ENCODE peak calls at places on chromosomes 12 and 14, in nine cellular contexts. One of them, this sample, is unnamed.

GRCh38 chr12:57218030-57218853 is 1.6 kb downstream of the NXPH4 start:
- DNase-seq in NAMALWA: peak
- DNase-seq in amniotic stem cell: no peak
- DNase-seq in T-helper 17 cell: no peak
- DNase-seq in choroid plexus epithelial cell: no peak
- DNase-seq in activated T-helper 1 cell treated with anti-CD3 and anti-CD28 coated beads, Interleukin-2, amount 50 U/mL, for 16 hours: no peak
- DNase-seq in NCI-H774: no peak
- DNase-seq in stimulated activated CD8-positive, alpha-beta memory T cell treated with anti-CD3 and anti-CD28 coated beads, Interleukin-2, amount 100 ng/mL, for 48 hours: no peak
- DNase-seq in stimulated activated CD4-positive, alpha-beta T cell treated with anti-CD3 and anti-CD28 coated beads, Interleukin-4, amount 100 ng/mL, for 24 hours: no peak
- DNase-seq in this sample: no peak

GRCh38 chr14:31360919-31361662 is 59.3 kb downstream of the HEATR5A start:
- DNase-seq in amniotic stem cell: no peak
- DNase-seq in NCI-H774: no peak
- DNase-seq in choroid plexus epithelial cell: no peak
- DNase-seq in NAMALWA: no peak
- DNase-seq in stimulated activated CD8-positive, alpha-beta memory T cell treated with anti-CD3 and anti-CD28 coated beads, Interleukin-2, amount 100 ng/mL, for 48 hours: no peak
- DNase-seq in activated T-helper 1 cell treated with anti-CD3 and anti-CD28 coated beads, Interleukin-2, amount 50 U/mL, for 16 hours: no peak
- DNase-seq in T-helper 17 cell: no peak
- DNase-seq in stimulated activated CD4-positive, alpha-beta T cell treated with anti-CD3 and anti-CD28 coated beads, Interleukin-4, amount 100 ng/mL, for 24 hours: no peak
- DNase-seq in this sample: no peak

GRCh38 chr14:93729993-93730392 is 58.3 kb downstream of the PRIMA1 start:
- DNase-seq in stimulated activated CD4-positive, alpha-beta T cell treated with anti-CD3 and anti-CD28 coated beads, Interleukin-4, amount 100 ng/mL, for 24 hours: no peak
- DNase-seq in choroid plexus epithelial cell: no peak
- DNase-seq in T-helper 17 cell: no peak
- DNase-seq in stimulated activated CD8-positive, alpha-beta memory T cell treated with anti-CD3 and anti-CD28 coated beads, Interleukin-2, amount 100 ng/mL, for 48 hours: no peak
- DNase-seq in activated T-helper 1 cell treated with anti-CD3 and anti-CD28 coated beads, Interleukin-2, amount 50 U/mL, for 16 hours: no peak
- DNase-seq in NCI-H774: no peak
- DNase-seq in amniotic stem cell: no peak
- DNase-seq in NAMALWA: no peak
- DNase-seq in this sample: no peak

GRCh38 chr14:86296173-86296572 is 766.2 kb downstream of the FLRT2 start:
- DNase-seq in NCI-H774: peak
- DNase-seq in T-helper 17 cell: no peak
- DNase-seq in amniotic stem cell: peak
- DNase-seq in choroid plexus epithelial cell: peak
- DNase-seq in activated T-helper 1 cell treated with anti-CD3 and anti-CD28 coated beads, Interleukin-2, amount 50 U/mL, for 16 hours: no peak
- DNase-seq in stimulated activated CD4-positive, alpha-beta T cell treated with anti-CD3 and anti-CD28 coated beads, Interleukin-4, amount 100 ng/mL, for 24 hours: no peak
- DNase-seq in stimulated activated CD8-positive, alpha-beta memory T cell treated with anti-CD3 and anti-CD28 coated beads, Interleukin-2, amount 100 ng/mL, for 48 hours: no peak
- DNase-seq in NAMALWA: peak
- DNase-seq in this sample: no peak

GRCh38 chr14:52071675-52072074 is 2.8 kb upstream of the NID2 start:
- DNase-seq in activated T-helper 1 cell treated with anti-CD3 and anti-CD28 coated beads, Interleukin-2, amount 50 U/mL, for 16 hours: no peak
- DNase-seq in T-helper 17 cell: no peak
- DNase-seq in NAMALWA: no peak
- DNase-seq in amniotic stem cell: no peak
- DNase-seq in stimulated activated CD4-positive, alpha-beta T cell treated with anti-CD3 and anti-CD28 coated beads, Interleukin-4, amount 100 ng/mL, for 24 hours: no peak
- DNase-seq in stimulated activated CD8-positive, alpha-beta memory T cell treated with anti-CD3 and anti-CD28 coated beads, Interleukin-2, amount 100 ng/mL, for 48 hours: no peak
- DNase-seq in choroid plexus epithelial cell: peak
- DNase-seq in NCI-H774: no peak
- DNase-seq in this sample: no peak

GRCh38 chr12:129563266-129563665 is 340.6 kb downstream of the TMEM132D start:
- DNase-seq in choroid plexus epithelial cell: no peak
- DNase-seq in amniotic stem cell: no peak
- DNase-seq in T-helper 17 cell: no peak
- DNase-seq in NCI-H774: no peak
- DNase-seq in NAMALWA: no peak
- DNase-seq in stimulated activated CD4-positive, alpha-beta T cell treated with anti-CD3 and anti-CD28 coated beads, Interleukin-4, amount 100 ng/mL, for 24 hours: no peak
- DNase-seq in activated T-helper 1 cell treated with anti-CD3 and anti-CD28 coated beads, Interleukin-2, amount 50 U/mL, for 16 hours: no peak
- DNase-seq in stimulated activated CD8-positive, alpha-beta memory T cell treated with anti-CD3 and anti-CD28 coated beads, Interleukin-2, amount 100 ng/mL, for 48 hours: no peak
- DNase-seq in this sample: no peak

GRCh38 chr12:93273834-93274705 is 103.7 kb upstream of the NUDT4 start:
- DNase-seq in NAMALWA: no peak
- DNase-seq in NCI-H774: no peak
- DNase-seq in stimulated activated CD4-positive, alpha-beta T cell treated with anti-CD3 and anti-CD28 coated beads, Interleukin-4, amount 100 ng/mL, for 24 hours: no peak
- DNase-seq in stimulated activated CD8-positive, alpha-beta memory T cell treated with anti-CD3 and anti-CD28 coated beads, Interleukin-2, amount 100 ng/mL, for 48 hours: no peak
- DNase-seq in choroid plexus epithelial cell: no peak
- DNase-seq in activated T-helper 1 cell treated with anti-CD3 and anti-CD28 coated beads, Interleukin-2, amount 50 U/mL, for 16 hours: no peak
- DNase-seq in amniotic stem cell: no peak
- DNase-seq in T-helper 17 cell: no peak
- DNase-seq in this sample: no peak

GRCh38 chr12:132143328-132144071 is 619 bp downstream of the DDX51 start:
- DNase-seq in stimulated activated CD8-positive, alpha-beta memory T cell treated with anti-CD3 and anti-CD28 coated beads, Interleukin-2, amount 100 ng/mL, for 48 hours: no peak
- DNase-seq in choroid plexus epithelial cell: no peak
- DNase-seq in stimulated activated CD4-positive, alpha-beta T cell treated with anti-CD3 and anti-CD28 coated beads, Interleukin-4, amount 100 ng/mL, for 24 hours: no peak
- DNase-seq in activated T-helper 1 cell treated with anti-CD3 and anti-CD28 coated beads, Interleukin-2, amount 50 U/mL, for 16 hours: no peak
- DNase-seq in T-helper 17 cell: no peak
- DNase-seq in NCI-H774: no peak
- DNase-seq in NAMALWA: no peak
- DNase-seq in amniotic stem cell: no peak
- DNase-seq in this sample: peak

GRCh38 chr14:75999511-76000190 is 14.1 kb downstream of the IFT43 start:
- DNase-seq in NCI-H774: no peak
- DNase-seq in activated T-helper 1 cell treated with anti-CD3 and anti-CD28 coated beads, Interleukin-2, amount 50 U/mL, for 16 hours: no peak
- DNase-seq in T-helper 17 cell: no peak
- DNase-seq in stimulated activated CD8-positive, alpha-beta memory T cell treated with anti-CD3 and anti-CD28 coated beads, Interleukin-2, amount 100 ng/mL, for 48 hours: no peak
- DNase-seq in stimulated activated CD4-positive, alpha-beta T cell treated with anti-CD3 and anti-CD28 coated beads, Interleukin-4, amount 100 ng/mL, for 24 hours: no peak
- DNase-seq in choroid plexus epithelial cell: no peak
- DNase-seq in NAMALWA: no peak
- DNase-seq in amniotic stem cell: no peak
- DNase-seq in this sample: no peak

GRCh38 chr12:69966409-69966808 is 141.4 kb downstream of the MYRFL start:
- DNase-seq in stimulated activated CD8-positive, alpha-beta memory T cell treated with anti-CD3 and anti-CD28 coated beads, Interleukin-2, amount 100 ng/mL, for 48 hours: no peak
- DNase-seq in amniotic stem cell: no peak
- DNase-seq in T-helper 17 cell: no peak
- DNase-seq in activated T-helper 1 cell treated with anti-CD3 and anti-CD28 coated beads, Interleukin-2, amount 50 U/mL, for 16 hours: no peak
- DNase-seq in stimulated activated CD4-positive, alpha-beta T cell treated with anti-CD3 and anti-CD28 coated beads, Interleukin-4, amount 100 ng/mL, for 24 hours: no peak
- DNase-seq in NAMALWA: no peak
- DNase-seq in NCI-H774: no peak
- DNase-seq in choroid plexus epithelial cell: peak
- DNase-seq in this sample: no peak

GRCh38 chr12:53145383-53145782 is 35.1 kb upstream of the ZNF740 start:
- DNase-seq in T-helper 17 cell: no peak
- DNase-seq in stimulated activated CD8-positive, alpha-beta memory T cell treated with anti-CD3 and anti-CD28 coated beads, Interleukin-2, amount 100 ng/mL, for 48 hours: no peak
- DNase-seq in NCI-H774: no peak
- DNase-seq in stimulated activated CD4-positive, alpha-beta T cell treated with anti-CD3 and anti-CD28 coated beads, Interleukin-4, amount 100 ng/mL, for 24 hours: no peak
- DNase-seq in amniotic stem cell: no peak
- DNase-seq in choroid plexus epithelial cell: no peak
- DNase-seq in activated T-helper 1 cell treated with anti-CD3 and anti-CD28 coated beads, Interleukin-2, amount 50 U/mL, for 16 hours: no peak
- DNase-seq in NAMALWA: no peak
- DNase-seq in this sample: no peak

GRCh38 chr12:108884116-108885012 is 4.5 kb downstream of the DAO start:
- DNase-seq in stimulated activated CD4-positive, alpha-beta T cell treated with anti-CD3 and anti-CD28 coated beads, Interleukin-4, amount 100 ng/mL, for 24 hours: peak
- DNase-seq in stimulated activated CD8-positive, alpha-beta memory T cell treated with anti-CD3 and anti-CD28 coated beads, Interleukin-2, amount 100 ng/mL, for 48 hours: peak
- DNase-seq in amniotic stem cell: no peak
- DNase-seq in activated T-helper 1 cell treated with anti-CD3 and anti-CD28 coated beads, Interleukin-2, amount 50 U/mL, for 16 hours: peak
- DNase-seq in NAMALWA: peak
- DNase-seq in NCI-H774: peak
- DNase-seq in choroid plexus epithelial cell: peak
- DNase-seq in T-helper 17 cell: peak
- DNase-seq in this sample: peak

GRCh38 chr14:89013098-89013504 is 188.7 kb downstream of the TTC8 start:
- DNase-seq in stimulated activated CD8-positive, alpha-beta memory T cell treated with anti-CD3 and anti-CD28 coated beads, Interleukin-2, amount 100 ng/mL, for 48 hours: no peak
- DNase-seq in NCI-H774: no peak
- DNase-seq in amniotic stem cell: no peak
- DNase-seq in activated T-helper 1 cell treated with anti-CD3 and anti-CD28 coated beads, Interleukin-2, amount 50 U/mL, for 16 hours: no peak
- DNase-seq in choroid plexus epithelial cell: peak
- DNase-seq in stimulated activated CD4-positive, alpha-beta T cell treated with anti-CD3 and anti-CD28 coated beads, Interleukin-4, amount 100 ng/mL, for 24 hours: no peak
- DNase-seq in NAMALWA: peak
- DNase-seq in T-helper 17 cell: no peak
- DNase-seq in this sample: peak

GRCh38 chr14:78606111-78606510 is 435.9 kb downstream of the NRXN3 start:
- DNase-seq in stimulated activated CD4-positive, alpha-beta T cell treated with anti-CD3 and anti-CD28 coated beads, Interleukin-4, amount 100 ng/mL, for 24 hours: no peak
- DNase-seq in amniotic stem cell: peak
- DNase-seq in activated T-helper 1 cell treated with anti-CD3 and anti-CD28 coated beads, Interleukin-2, amount 50 U/mL, for 16 hours: no peak
- DNase-seq in T-helper 17 cell: no peak
- DNase-seq in stimulated activated CD8-positive, alpha-beta memory T cell treated with anti-CD3 and anti-CD28 coated beads, Interleukin-2, amount 100 ng/mL, for 48 hours: no peak
- DNase-seq in NAMALWA: no peak
- DNase-seq in NCI-H774: no peak
- DNase-seq in choroid plexus epithelial cell: peak
- DNase-seq in this sample: no peak

GRCh38 chr12:37543966-37544668 is 772.5 kb upstream of the ALG10B start:
- DNase-seq in NCI-H774: no peak
- DNase-seq in stimulated activated CD8-positive, alpha-beta memory T cell treated with anti-CD3 and anti-CD28 coated beads, Interleukin-2, amount 100 ng/mL, for 48 hours: no peak
- DNase-seq in stimulated activated CD4-positive, alpha-beta T cell treated with anti-CD3 and anti-CD28 coated beads, Interleukin-4, amount 100 ng/mL, for 24 hours: no peak
- DNase-seq in amniotic stem cell: no peak
- DNase-seq in T-helper 17 cell: no peak
- DNase-seq in NAMALWA: no peak
- DNase-seq in choroid plexus epithelial cell: no peak
- DNase-seq in activated T-helper 1 cell treated with anti-CD3 and anti-CD28 coated beads, Interleukin-2, amount 50 U/mL, for 16 hours: no peak
- DNase-seq in this sample: no peak

GRCh38 chr12:1552978-1553471 is 41.4 kb downstream of the FBXL14 start:
- DNase-seq in NCI-H774: no peak
- DNase-seq in choroid plexus epithelial cell: no peak
- DNase-seq in T-helper 17 cell: no peak
- DNase-seq in amniotic stem cell: peak
- DNase-seq in NAMALWA: peak
- DNase-seq in stimulated activated CD8-positive, alpha-beta memory T cell treated with anti-CD3 and anti-CD28 coated beads, Interleukin-2, amount 100 ng/mL, for 48 hours: no peak
- DNase-seq in activated T-helper 1 cell treated with anti-CD3 and anti-CD28 coated beads, Interleukin-2, amount 50 U/mL, for 16 hours: no peak
- DNase-seq in stimulated activated CD4-positive, alpha-beta T cell treated with anti-CD3 and anti-CD28 coated beads, Interleukin-4, amount 100 ng/mL, for 24 hours: no peak
- DNase-seq in this sample: no peak

GRCh38 chr12:127459166-127459565 is 807.8 kb upstream of the TMEM132C start:
- DNase-seq in T-helper 17 cell: no peak
- DNase-seq in stimulated activated CD8-positive, alpha-beta memory T cell treated with anti-CD3 and anti-CD28 coated beads, Interleukin-2, amount 100 ng/mL, for 48 hours: no peak
- DNase-seq in amniotic stem cell: no peak
- DNase-seq in NCI-H774: no peak
- DNase-seq in NAMALWA: no peak
- DNase-seq in activated T-helper 1 cell treated with anti-CD3 and anti-CD28 coated beads, Interleukin-2, amount 50 U/mL, for 16 hours: no peak
- DNase-seq in stimulated activated CD4-positive, alpha-beta T cell treated with anti-CD3 and anti-CD28 coated beads, Interleukin-4, amount 100 ng/mL, for 24 hours: no peak
- DNase-seq in choroid plexus epithelial cell: no peak
- DNase-seq in this sample: no peak

GRCh38 chr14:52325126-52325525 is 11.0 kb downstream of the PTGER2 start:
- DNase-seq in NAMALWA: peak
- DNase-seq in stimulated activated CD4-positive, alpha-beta T cell treated with anti-CD3 and anti-CD28 coated beads, Interleukin-4, amount 100 ng/mL, for 24 hours: peak
- DNase-seq in amniotic stem cell: peak
- DNase-seq in activated T-helper 1 cell treated with anti-CD3 and anti-CD28 coated beads, Interleukin-2, amount 50 U/mL, for 16 hours: no peak
- DNase-seq in stimulated activated CD8-positive, alpha-beta memory T cell treated with anti-CD3 and anti-CD28 coated beads, Interleukin-2, amount 100 ng/mL, for 48 hours: no peak
- DNase-seq in NCI-H774: no peak
- DNase-seq in T-helper 17 cell: no peak
- DNase-seq in choroid plexus epithelial cell: peak
- DNase-seq in this sample: peak

GRCh38 chr12:57175428-57176138 is 28.2 kb upstream of the LRP1-AS start:
- DNase-seq in stimulated activated CD8-positive, alpha-beta memory T cell treated with anti-CD3 and anti-CD28 coated beads, Interleukin-2, amount 100 ng/mL, for 48 hours: peak
- DNase-seq in NAMALWA: no peak
- DNase-seq in choroid plexus epithelial cell: peak
- DNase-seq in T-helper 17 cell: no peak
- DNase-seq in amniotic stem cell: peak
- DNase-seq in activated T-helper 1 cell treated with anti-CD3 and anti-CD28 coated beads, Interleukin-2, amount 50 U/mL, for 16 hours: peak
- DNase-seq in stimulated activated CD4-positive, alpha-beta T cell treated with anti-CD3 and anti-CD28 coated beads, Interleukin-4, amount 100 ng/mL, for 24 hours: peak
- DNase-seq in NCI-H774: peak
- DNase-seq in this sample: peak

GRCh38 chr12:89768586-89769482 is 60.2 kb upstream of the ATP2B1 start:
- DNase-seq in NCI-H774: no peak
- DNase-seq in T-helper 17 cell: no peak
- DNase-seq in choroid plexus epithelial cell: peak
- DNase-seq in stimulated activated CD8-positive, alpha-beta memory T cell treated with anti-CD3 and anti-CD28 coated beads, Interleukin-2, amount 100 ng/mL, for 48 hours: no peak
- DNase-seq in NAMALWA: no peak
- DNase-seq in amniotic stem cell: peak
- DNase-seq in activated T-helper 1 cell treated with anti-CD3 and anti-CD28 coated beads, Interleukin-2, amount 50 U/mL, for 16 hours: no peak
- DNase-seq in stimulated activated CD4-positive, alpha-beta T cell treated with anti-CD3 and anti-CD28 coated beads, Interleukin-4, amount 100 ng/mL, for 24 hours: peak
- DNase-seq in this sample: peak

GRCh38 chr12:108296933-108297332 is 42.2 kb downstream of the CMKLR1 start:
- DNase-seq in NAMALWA: no peak
- DNase-seq in NCI-H774: no peak
- DNase-seq in choroid plexus epithelial cell: no peak
- DNase-seq in stimulated activated CD4-positive, alpha-beta T cell treated with anti-CD3 and anti-CD28 coated beads, Interleukin-4, amount 100 ng/mL, for 24 hours: no peak
- DNase-seq in amniotic stem cell: no peak
- DNase-seq in activated T-helper 1 cell treated with anti-CD3 and anti-CD28 coated beads, Interleukin-2, amount 50 U/mL, for 16 hours: no peak
- DNase-seq in T-helper 17 cell: no peak
- DNase-seq in stimulated activated CD8-positive, alpha-beta memory T cell treated with anti-CD3 and anti-CD28 coated beads, Interleukin-2, amount 100 ng/mL, for 48 hours: no peak
- DNase-seq in this sample: no peak

GRCh38 chr12:8446642-8447547 is 8.9 kb upstream of the CLEC6A start:
- DNase-seq in NAMALWA: peak
- DNase-seq in activated T-helper 1 cell treated with anti-CD3 and anti-CD28 coated beads, Interleukin-2, amount 50 U/mL, for 16 hours: no peak
- DNase-seq in stimulated activated CD4-positive, alpha-beta T cell treated with anti-CD3 and anti-CD28 coated beads, Interleukin-4, amount 100 ng/mL, for 24 hours: no peak
- DNase-seq in T-helper 17 cell: no peak
- DNase-seq in NCI-H774: no peak
- DNase-seq in choroid plexus epithelial cell: no peak
- DNase-seq in amniotic stem cell: no peak
- DNase-seq in stimulated activated CD8-positive, alpha-beta memory T cell treated with anti-CD3 and anti-CD28 coated beads, Interleukin-2, amount 100 ng/mL, for 48 hours: no peak
- DNase-seq in this sample: peak

GRCh38 chr14:96559571-96559970 is 57.4 kb downstream of the PAPOLA start:
- DNase-seq in T-helper 17 cell: no peak
- DNase-seq in amniotic stem cell: no peak
- DNase-seq in stimulated activated CD4-positive, alpha-beta T cell treated with anti-CD3 and anti-CD28 coated beads, Interleukin-4, amount 100 ng/mL, for 24 hours: no peak
- DNase-seq in stimulated activated CD8-positive, alpha-beta memory T cell treated with anti-CD3 and anti-CD28 coated beads, Interleukin-2, amount 100 ng/mL, for 48 hours: no peak
- DNase-seq in NCI-H774: no peak
- DNase-seq in activated T-helper 1 cell treated with anti-CD3 and anti-CD28 coated beads, Interleukin-2, amount 50 U/mL, for 16 hours: no peak
- DNase-seq in NAMALWA: no peak
- DNase-seq in choroid plexus epithelial cell: no peak
- DNase-seq in this sample: no peak

GRCh38 chr12:58443981-58444371 is 476.3 kb downstream of the LRIG3 start:
- DNase-seq in stimulated activated CD8-positive, alpha-beta memory T cell treated with anti-CD3 and anti-CD28 coated beads, Interleukin-2, amount 100 ng/mL, for 48 hours: no peak
- DNase-seq in NCI-H774: no peak
- DNase-seq in stimulated activated CD4-positive, alpha-beta T cell treated with anti-CD3 and anti-CD28 coated beads, Interleukin-4, amount 100 ng/mL, for 24 hours: no peak
- DNase-seq in amniotic stem cell: no peak
- DNase-seq in T-helper 17 cell: no peak
- DNase-seq in choroid plexus epithelial cell: peak
- DNase-seq in activated T-helper 1 cell treated with anti-CD3 and anti-CD28 coated beads, Interleukin-2, amount 50 U/mL, for 16 hours: no peak
- DNase-seq in NAMALWA: no peak
- DNase-seq in this sample: no peak

GRCh38 chr14:20679907-20680306 is 4.5 kb upstream of the RNASE4 start:
- DNase-seq in choroid plexus epithelial cell: peak
- DNase-seq in stimulated activated CD4-positive, alpha-beta T cell treated with anti-CD3 and anti-CD28 coated beads, Interleukin-4, amount 100 ng/mL, for 24 hours: no peak
- DNase-seq in T-helper 17 cell: no peak
- DNase-seq in stimulated activated CD8-positive, alpha-beta memory T cell treated with anti-CD3 and anti-CD28 coated beads, Interleukin-2, amount 100 ng/mL, for 48 hours: no peak
- DNase-seq in activated T-helper 1 cell treated with anti-CD3 and anti-CD28 coated beads, Interleukin-2, amount 50 U/mL, for 16 hours: no peak
- DNase-seq in NCI-H774: no peak
- DNase-seq in NAMALWA: peak
- DNase-seq in amniotic stem cell: no peak
- DNase-seq in this sample: peak

GRCh38 chr12:105759172-105759571 is 379.6 kb downstream of the NUAK1 start:
- DNase-seq in activated T-helper 1 cell treated with anti-CD3 and anti-CD28 coated beads, Interleukin-2, amount 50 U/mL, for 16 hours: no peak
- DNase-seq in choroid plexus epithelial cell: no peak
- DNase-seq in NCI-H774: no peak
- DNase-seq in NAMALWA: no peak
- DNase-seq in stimulated activated CD8-positive, alpha-beta memory T cell treated with anti-CD3 and anti-CD28 coated beads, Interleukin-2, amount 100 ng/mL, for 48 hours: no peak
- DNase-seq in T-helper 17 cell: no peak
- DNase-seq in stimulated activated CD4-positive, alpha-beta T cell treated with anti-CD3 and anti-CD28 coated beads, Interleukin-4, amount 100 ng/mL, for 24 hours: no peak
- DNase-seq in amniotic stem cell: no peak
- DNase-seq in this sample: no peak

GRCh38 chr12:93704625-93705024 is 27.4 kb downstream of the CRADD start:
- DNase-seq in stimulated activated CD4-positive, alpha-beta T cell treated with anti-CD3 and anti-CD28 coated beads, Interleukin-4, amount 100 ng/mL, for 24 hours: no peak
- DNase-seq in stimulated activated CD8-positive, alpha-beta memory T cell treated with anti-CD3 and anti-CD28 coated beads, Interleukin-2, amount 100 ng/mL, for 48 hours: no peak
- DNase-seq in NAMALWA: no peak
- DNase-seq in choroid plexus epithelial cell: no peak
- DNase-seq in activated T-helper 1 cell treated with anti-CD3 and anti-CD28 coated beads, Interleukin-2, amount 50 U/mL, for 16 hours: no peak
- DNase-seq in T-helper 17 cell: no peak
- DNase-seq in NCI-H774: no peak
- DNase-seq in amniotic stem cell: no peak
- DNase-seq in this sample: no peak

GRCh38 chr12:56084958-56085543 is 5.1 kb downstream of the ERBB3 start:
- DNase-seq in T-helper 17 cell: no peak
- DNase-seq in NCI-H774: no peak
- DNase-seq in NAMALWA: peak
- DNase-seq in stimulated activated CD4-positive, alpha-beta T cell treated with anti-CD3 and anti-CD28 coated beads, Interleukin-4, amount 100 ng/mL, for 24 hours: no peak
- DNase-seq in activated T-helper 1 cell treated with anti-CD3 and anti-CD28 coated beads, Interleukin-2, amount 50 U/mL, for 16 hours: no peak
- DNase-seq in amniotic stem cell: no peak
- DNase-seq in choroid plexus epithelial cell: peak
- DNase-seq in stimulated activated CD8-positive, alpha-beta memory T cell treated with anti-CD3 and anti-CD28 coated beads, Interleukin-2, amount 100 ng/mL, for 48 hours: no peak
- DNase-seq in this sample: peak

GRCh38 chr12:84822541-84822940 is 90.1 kb downstream of the SLC6A15 start:
- DNase-seq in T-helper 17 cell: no peak
- DNase-seq in stimulated activated CD8-positive, alpha-beta memory T cell treated with anti-CD3 and anti-CD28 coated beads, Interleukin-2, amount 100 ng/mL, for 48 hours: no peak
- DNase-seq in amniotic stem cell: no peak
- DNase-seq in stimulated activated CD4-positive, alpha-beta T cell treated with anti-CD3 and anti-CD28 coated beads, Interleukin-4, amount 100 ng/mL, for 24 hours: no peak
- DNase-seq in NCI-H774: no peak
- DNase-seq in activated T-helper 1 cell treated with anti-CD3 and anti-CD28 coated beads, Interleukin-2, amount 50 U/mL, for 16 hours: no peak
- DNase-seq in choroid plexus epithelial cell: peak
- DNase-seq in NAMALWA: no peak
- DNase-seq in this sample: no peak

GRCh38 chr12:79055926-79056674 is 191.5 kb downstream of the SYT1 start:
- DNase-seq in amniotic stem cell: no peak
- DNase-seq in choroid plexus epithelial cell: peak
- DNase-seq in stimulated activated CD8-positive, alpha-beta memory T cell treated with anti-CD3 and anti-CD28 coated beads, Interleukin-2, amount 100 ng/mL, for 48 hours: no peak
- DNase-seq in NCI-H774: no peak
- DNase-seq in activated T-helper 1 cell treated with anti-CD3 and anti-CD28 coated beads, Interleukin-2, amount 50 U/mL, for 16 hours: no peak
- DNase-seq in NAMALWA: no peak
- DNase-seq in T-helper 17 cell: no peak
- DNase-seq in stimulated activated CD4-positive, alpha-beta T cell treated with anti-CD3 and anti-CD28 coated beads, Interleukin-4, amount 100 ng/mL, for 24 hours: no peak
- DNase-seq in this sample: no peak

GRCh38 chr12:64814432-64814831 is 10.0 kb upstream of the TBC1D30 start:
- DNase-seq in stimulated activated CD8-positive, alpha-beta memory T cell treated with anti-CD3 and anti-CD28 coated beads, Interleukin-2, amount 100 ng/mL, for 48 hours: no peak
- DNase-seq in activated T-helper 1 cell treated with anti-CD3 and anti-CD28 coated beads, Interleukin-2, amount 50 U/mL, for 16 hours: no peak
- DNase-seq in NAMALWA: no peak
- DNase-seq in stimulated activated CD4-positive, alpha-beta T cell treated with anti-CD3 and anti-CD28 coated beads, Interleukin-4, amount 100 ng/mL, for 24 hours: no peak
- DNase-seq in T-helper 17 cell: no peak
- DNase-seq in NCI-H774: no peak
- DNase-seq in amniotic stem cell: no peak
- DNase-seq in choroid plexus epithelial cell: no peak
- DNase-seq in this sample: no peak